ENCODE peak calls at places on chromosome 19, in four cellular contexts. I, P, W and U are unnamed samples.

GRCh38 chr19:21680026-21680425 is 87.4 kb downstream of the ZNF100 start:
- DNase-seq in I (no peak), P (no peak), W (no peak), U (no peak)

GRCh38 chr19:46124638-46125115 is at the start of gene IGFL3:
- DNase-seq in W (no peak), I (no peak), P (peak; percentile 96), U (peak; percentile 4)

GRCh38 chr19:38657633-38658222 is 10.3 kb downstream of the ACTN4 start:
- DNase-seq in W (peak; percentile 67), P (no peak), I (no peak), U (no peak)

GRCh38 chr19:27748551-27749152 is 1464.3 kb downstream of the UQCRFS1 start:
- DNase-seq in P (no peak), I (no peak), W (no peak), U (no peak)

GRCh38 chr19:873084-874019 is 13.9 kb downstream of the CFD start:
- DNase-seq in P (peak; percentile 71), W (peak; percentile 55), I (peak; percentile 76), U (no peak)

GRCh38 chr19:823565-824121 is 1.9 kb upstream of the PLPPR3 start:
- DNase-seq in P (peak; percentile 95), W (peak; percentile 70), I (no peak), U (no peak)

GRCh38 chr19:2077833-2078619 is 18.1 kb downstream of the MOB3A start:
- DNase-seq in P (no peak), I (no peak), W (peak; percentile 3), U (no peak)

GRCh38 chr19:435056-435706 is 25.7 kb downstream of the SHC2 start:
- DNase-seq in W (no peak), I (no peak), P (no peak), U (no peak)

GRCh38 chr19:383922-384800 is 24.8 kb downstream of the C2CD4C start:
- DNase-seq in I (no peak), W (no peak), P (peak; percentile 60), U (no peak)

GRCh38 chr19:40533508-40533907 is 43.2 kb upstream of the SHKBP1 start:
- DNase-seq in I (no peak), W (no peak), P (no peak), U (no peak)

GRCh38 chr19:6765738-6766356 is 1.4 kb downstream of the SH2D3A start:
- DNase-seq in P (no peak), W (no peak), I (no peak), U (no peak)

GRCh38 chr19:8641908-8642547 is 11.6 kb downstream of the NFILZ start:
- DNase-seq in W (peak; percentile 67), I (no peak), P (peak; percentile 81), U (no peak)

GRCh38 chr19:6230991-6231448 is 48.8 kb downstream of the MLLT1 start:
- DNase-seq in P (no peak), I (no peak), W (no peak), U (no peak)

GRCh38 chr19:30649934-30650614 is 277.9 kb downstream of the ZNF536 start:
- DNase-seq in I (peak; percentile 8), P (peak; percentile 52), W (peak; percentile 74), U (peak; percentile 80)

GRCh38 chr19:14088634-14089411 is 1.7 kb downstream of the SAMD1 start:
- DNase-seq in W (no peak), P (no peak), I (no peak), U (no peak)

GRCh38 chr19:21841784-21842097 is 5.8 kb upstream of the ZNF43 start:
- DNase-seq in P (no peak), W (no peak), I (no peak), U (no peak)

GRCh38 chr19:17909017-17909732 is 23.6 kb upstream of the CCDC124 start:
- DNase-seq in W (no peak), I (no peak), P (no peak), U (no peak)

GRCh38 chr19:7373862-7374261 is 25.1 kb downstream of the ARHGEF18 start:
- DNase-seq in W (no peak), I (no peak), P (peak; percentile 57), U (no peak)

GRCh38 chr19:29364999-29365398 is 152.0 kb upstream of the UQCRFS1 start:
- DNase-seq in P (no peak), I (no peak), W (no peak), U (no peak)

GRCh38 chr19:43524922-43525835 is 1.8 kb downstream of the ETHE1 start:
- DNase-seq in W (peak; percentile 63), I (no peak), P (peak; percentile 91), U (peak; percentile 19)

GRCh38 chr19:19305696-19306095 is 14.6 kb downstream of the SUGP1 start:
- DNase-seq in W (no peak), P (no peak), I (no peak), U (no peak)

GRCh38 chr19:35195822-35196221 is 32.7 kb downstream of the FAM187B start:
- DNase-seq in I (no peak), P (no peak), W (peak; percentile 69), U (no peak)

GRCh38 chr19:39518458-39518857 is 3.5 kb downstream of the SELENOV start:
- DNase-seq in I (no peak), W (no peak), P (no peak), U (no peak)

GRCh38 chr19:35055715-35056179 is 14.2 kb downstream of the HPN start:
- DNase-seq in P (no peak), I (no peak), W (no peak), U (no peak)

GRCh38 chr19:5999693-6000092 is 21.8 kb upstream of the RANBP3 start:
- DNase-seq in W (no peak), P (no peak), I (no peak), U (no peak)

GRCh38 chr19:49920624-49921363 is 8.2 kb upstream of the ATF5 start:
- DNase-seq in W (no peak), I (no peak), P (no peak), U (no peak)

GRCh38 chr19:19461671-19462622 is 53.4 kb downstream of the TSSK6 start:
- DNase-seq in I (no peak), P (no peak), W (peak; percentile 61), U (no peak)

GRCh38 chr19:11377756-11378155 is 3.3 kb downstream of the SWSAP1 start:
- DNase-seq in P (no peak), I (no peak), W (no peak), U (no peak)

GRCh38 chr19:50820549-50821247 is 2.9 kb downstream of the KLK1 start:
- DNase-seq in I (no peak), W (no peak), P (no peak), U (no peak)